ENCODE peak calls at places on chromosomes 16 and 17, in seven cellular contexts. Q is A549, O is K562, U is HepG2, R is HCT116, A is GM12878, Z is IMR-90. D is an unnamed sample.

GRCh38 chr16:2773188-2773968 is 3.7 kb downstream of the ELOB start:
- DNase-seq in Q (no peak), O (no peak), U (no peak), R (no peak), A (no peak), Z (peak; percentile 29), D (no peak)

GRCh38 chr17:55237268-55237667 is 27.5 kb upstream of the HLF start:
- DNase-seq in Q (no peak), O (no peak), U (no peak), R (no peak), A (no peak), Z (no peak), D (no peak)

GRCh38 chr17:47257651-47258339 is 4.2 kb downstream of the ITGB3 start:
- DNase-seq in Q (no peak), O (no peak), U (no peak), R (no peak), A (no peak), Z (peak; percentile 72), D (no peak)

GRCh38 chr17:67212231-67212630 is 32.8 kb downstream of the HELZ start:
- DNase-seq in Q (no peak), O (no peak), U (no peak), R (no peak), A (no peak), Z (peak; percentile 52), D (no peak)

GRCh38 chr16:19238386-19238785 is 47.1 kb upstream of the CLEC19A start:
- DNase-seq in Q (no peak), O (no peak), U (no peak), R (no peak), A (no peak), Z (no peak), D (no peak)

GRCh38 chr16:55056585-55057520 is 126.2 kb downstream of the IRX5 start:
- DNase-seq in Q (peak; percentile 27), O (no peak), U (no peak), R (no peak), A (no peak), Z (no peak), D (no peak)

GRCh38 chr16:27572711-27573110 is 22.8 kb downstream of the KATNIP start:
- DNase-seq in Q (no peak), O (no peak), U (no peak), R (no peak), A (no peak), Z (no peak), D (no peak)

GRCh38 chr16:88922114-88922825 is 54.7 kb downstream of the CBFA2T3 start:
- DNase-seq in Q (no peak), O (no peak), U (no peak), R (no peak), A (no peak), Z (peak; percentile 39), D (peak; percentile 67)

GRCh38 chr16:68843482-68844210 is at the start of gene TANGO6:
- DNase-seq in Q (peak; percentile 74), O (peak; percentile 87), U (peak; percentile 85), R (peak; percentile 47), A (peak; percentile 41), Z (peak; percentile 68), D (peak; percentile 49)

GRCh38 chr17:82726427-82726826 is 9.0 kb upstream of the FN3K start:
- DNase-seq in Q (no peak), O (no peak), U (no peak), R (no peak), A (no peak), Z (no peak), D (no peak)

GRCh38 chr16:11955713-11956123 is 9.3 kb upstream of the TNFRSF17 start:
- DNase-seq in Q (no peak), O (no peak), U (no peak), R (no peak), A (no peak), Z (peak; percentile 98), D (no peak)

GRCh38 chr17:64420143-64420670 is 28.7 kb upstream of the MILR1 start:
- DNase-seq in Q (peak; percentile 85), O (peak; percentile 59), U (peak; percentile 81), R (peak; percentile 81), A (no peak), Z (peak; percentile 84), D (no peak)

GRCh38 chr16:22641030-22641671 is 130.5 kb downstream of the NPIPB5 start:
- DNase-seq in Q (no peak), O (no peak), U (no peak), R (peak; percentile 3), A (no peak), Z (peak; percentile 49), D (no peak)

GRCh38 chr16:22813223-22813945 is 578 bp upstream of the HS3ST2 start:
- DNase-seq in Q (no peak), O (peak; percentile 33), U (peak; percentile 28), R (no peak), A (no peak), Z (peak; percentile 7), D (peak; percentile 61)

GRCh38 chr17:50328360-50328759 is 17.6 kb upstream of the XYLT2 start:
- DNase-seq in Q (no peak), O (no peak), U (no peak), R (no peak), A (no peak), Z (no peak), D (no peak)

GRCh38 chr16:83807327-83807709 is 460 bp upstream of the HSBP1 start:
- DNase-seq in Q (no peak), O (no peak), U (no peak), R (no peak), A (no peak), Z (no peak), D (no peak)

GRCh38 chr16:22311520-22311919 is 14.3 kb downstream of the POLR3E start:
- DNase-seq in Q (no peak), O (no peak), U (no peak), R (no peak), A (no peak), Z (no peak), D (no peak)

GRCh38 chr17:71472809-71473789 is 647.7 kb upstream of the SOX9 start:
- DNase-seq in Q (peak; percentile 55), O (peak; percentile 8), U (peak; percentile 65), R (peak; percentile 86), A (no peak), Z (peak; percentile 70), D (peak; percentile 7)

GRCh38 chr16:82184213-82184612 is 14.2 kb upstream of the MPHOSPH6 start:
- DNase-seq in Q (no peak), O (no peak), U (no peak), R (no peak), A (no peak), Z (no peak), D (no peak)

GRCh38 chr17:62937636-62938035 is 28.4 kb upstream of the TANC2 start:
- DNase-seq in Q (no peak), O (no peak), U (no peak), R (no peak), A (no peak), Z (no peak), D (no peak)

GRCh38 chr16:86732621-86733297 is 154.4 kb downstream of the FOXL1 start:
- DNase-seq in Q (no peak), O (no peak), U (no peak), R (no peak), A (no peak), Z (peak; percentile 53), D (peak; percentile 72)

GRCh38 chr16:88413231-88413630 is 30.5 kb downstream of the ZNF469 start:
- DNase-seq in Q (no peak), O (no peak), U (no peak), R (no peak), A (no peak), Z (no peak), D (no peak)

GRCh38 chr17:68461589-68461988 is 4.3 kb upstream of the WIPI1 start:
- DNase-seq in Q (no peak), O (no peak), U (no peak), R (no peak), A (no peak), Z (no peak), D (no peak)

GRCh38 chr17:64459284-64459747 is 10.4 kb downstream of the MILR1 start:
- DNase-seq in Q (no peak), O (no peak), U (no peak), R (peak; percentile 59), A (no peak), Z (peak; percentile 75), D (no peak)

GRCh38 chr17:81245665-81246342 is 6.7 kb downstream of the NDUFAF8 start:
- DNase-seq in Q (no peak), O (no peak), U (no peak), R (no peak), A (no peak), Z (no peak), D (no peak)

GRCh38 chr17:69857412-69857835 is 217.6 kb upstream of the KCNJ16 start:
- DNase-seq in Q (no peak), O (peak; percentile 46), U (no peak), R (peak; percentile 8), A (no peak), Z (peak; percentile 95), D (no peak)

GRCh38 chr16:55368205-55368604 is 44.2 kb downstream of the IRX6 start:
- DNase-seq in Q (no peak), O (no peak), U (no peak), R (no peak), A (no peak), Z (no peak), D (no peak)

GRCh38 chr16:63789603-63790002 is 1332.3 kb downstream of the CDH11 start:
- DNase-seq in Q (no peak), O (no peak), U (no peak), R (no peak), A (no peak), Z (no peak), D (no peak)
- TF ChIP-seq CEBPB in Q (no peak), O (no peak), U (no peak), R (no peak), A (no peak), Z (no peak), D (no peak)

DNA sequence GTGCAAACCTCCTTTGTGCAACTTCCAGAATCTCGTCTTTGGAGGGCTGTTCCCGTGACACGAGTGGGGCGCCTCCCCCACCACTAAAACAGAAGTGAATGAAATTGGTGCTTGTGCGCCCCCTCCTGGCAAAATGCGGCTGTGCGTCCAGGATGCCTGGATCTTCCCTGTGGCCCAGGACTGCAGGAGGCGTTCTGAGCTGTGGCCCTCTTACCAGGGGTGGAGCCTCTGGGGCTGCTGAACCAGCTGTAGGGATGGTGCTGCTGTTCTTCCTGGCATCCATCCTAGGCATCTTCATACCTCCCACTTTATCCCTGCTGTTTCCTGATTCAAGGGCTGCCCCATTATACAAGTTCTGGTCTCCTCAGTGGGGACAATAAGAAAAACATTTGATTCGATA is 18.5 kb upstream of the NAGLU start:
- DNase-seq in Q (peak; percentile 100), O (peak; percentile 91), U (peak; percentile 80), R (peak; percentile 56), A (no peak), Z (peak; percentile 92), D (peak; percentile 96)
- TF ChIP-seq CEBPB in Q (no peak), O (no peak), U (no peak), R (no peak), A (no peak), Z (no peak), D (no peak)

DNA sequence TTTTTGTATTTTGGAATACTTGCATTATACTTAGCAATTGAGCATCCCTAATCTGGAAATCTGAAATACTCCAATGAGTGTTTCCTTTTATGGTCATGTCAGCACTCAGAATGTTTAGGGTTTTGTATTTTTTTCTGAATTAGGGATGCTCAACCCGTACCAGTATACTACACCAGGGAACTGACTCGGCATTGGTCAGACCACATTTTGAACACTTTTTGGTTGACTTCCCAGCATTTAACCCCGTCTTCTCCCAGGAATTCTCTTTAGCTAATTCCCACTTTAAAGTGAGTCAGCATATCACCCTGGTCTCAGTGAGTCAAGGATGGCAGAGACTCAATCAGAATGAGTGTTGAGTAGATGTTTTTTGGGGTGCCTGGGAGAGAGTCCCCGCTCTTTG is 177.9 kb downstream of the SPECC1 start:
- DNase-seq in Q (no peak), O (no peak), U (no peak), R (no peak), A (no peak), Z (peak; percentile 68), D (no peak)
- TF ChIP-seq CEBPB in Q (no peak), O (no peak), U (no peak), R (no peak), A (no peak), Z (no peak), D (no peak)

GRCh38 chr16:9092963-9093477 is 1.6 kb downstream of the HAPSTR1 start:
- DNase-seq in Q (no peak), O (no peak), U (no peak), R (no peak), A (no peak), Z (no peak), D (peak; percentile 51)
- TF ChIP-seq CEBPB in Q (no peak), O (no peak), U (no peak), R (no peak), A (no peak), Z (no peak), D (no peak)

D was measured in H1.